ENCODE peak calls at places on chromosomes 13 and 19, in five cellular contexts. One of them, this sample, is unnamed.

GRCh38 chr19:31354316-31354715 is 5.1 kb upstream of the TSHZ3 start:
- DNase-seq in pancreas: no peak
- DNase-seq in astrocyte of the cerebellum: no peak
- DNase-seq in AG09309: no peak
- DNase-seq in RWPE1: no peak
- DNase-seq in this sample: no peak

GRCh38 chr19:11964858-11965645 is at the start of gene ZNF763:
- DNase-seq in pancreas: peak
- DNase-seq in astrocyte of the cerebellum: no peak
- DNase-seq in AG09309: no peak
- DNase-seq in RWPE1: peak
- DNase-seq in this sample: no peak

GRCh38 chr13:20594276-20594675 is 27.3 kb downstream of the IFT88 start:
- DNase-seq in pancreas: no peak
- DNase-seq in astrocyte of the cerebellum: no peak
- DNase-seq in AG09309: no peak
- DNase-seq in RWPE1: no peak
- DNase-seq in this sample: no peak

GRCh38 chr13:36850790-36851438 is 31.9 kb downstream of the RFXAP start:
- DNase-seq in pancreas: no peak
- DNase-seq in astrocyte of the cerebellum: no peak
- DNase-seq in AG09309: no peak
- DNase-seq in RWPE1: no peak
- DNase-seq in this sample: no peak

GRCh38 chr13:47004552-47004951 is 107.7 kb upstream of the HTR2A start:
- DNase-seq in pancreas: no peak
- DNase-seq in astrocyte of the cerebellum: no peak
- DNase-seq in AG09309: no peak
- DNase-seq in RWPE1: no peak
- DNase-seq in this sample: no peak

GRCh38 chr13:80469105-80469840 is 128.3 kb upstream of the SPRY2 start:
- DNase-seq in pancreas: no peak
- DNase-seq in astrocyte of the cerebellum: peak
- DNase-seq in AG09309: no peak
- DNase-seq in RWPE1: no peak
- DNase-seq in this sample: no peak

GRCh38 chr13:37602743-37603381 is 4.3 kb upstream of the POSTN start:
- DNase-seq in pancreas: no peak
- DNase-seq in astrocyte of the cerebellum: peak
- DNase-seq in AG09309: no peak
- DNase-seq in RWPE1: peak
- DNase-seq in this sample: no peak

GRCh38 chr19:13843104-13843921 is 33.6 kb upstream of the NANOS3 start:
- DNase-seq in pancreas: peak
- DNase-seq in astrocyte of the cerebellum: no peak
- DNase-seq in AG09309: no peak
- DNase-seq in RWPE1: peak
- DNase-seq in this sample: no peak

GRCh38 chr13:48514776-48515175 is 18.1 kb downstream of the RCBTB2 start:
- DNase-seq in pancreas: no peak
- DNase-seq in astrocyte of the cerebellum: no peak
- DNase-seq in AG09309: no peak
- DNase-seq in RWPE1: no peak
- DNase-seq in this sample: no peak

GRCh38 chr19:4360641-4361151 is 17.3 kb downstream of the MPND start:
- DNase-seq in pancreas: no peak
- DNase-seq in astrocyte of the cerebellum: no peak
- DNase-seq in AG09309: no peak
- DNase-seq in RWPE1: no peak
- DNase-seq in this sample: peak
- TF ChIP-seq CTCF in pancreas: no peak
- TF ChIP-seq CTCF in astrocyte of the cerebellum: no peak
- TF ChIP-seq CTCF in AG09309: no peak
- TF ChIP-seq CTCF in RWPE1: no peak
- TF ChIP-seq CTCF in this sample: no peak

DNA sequence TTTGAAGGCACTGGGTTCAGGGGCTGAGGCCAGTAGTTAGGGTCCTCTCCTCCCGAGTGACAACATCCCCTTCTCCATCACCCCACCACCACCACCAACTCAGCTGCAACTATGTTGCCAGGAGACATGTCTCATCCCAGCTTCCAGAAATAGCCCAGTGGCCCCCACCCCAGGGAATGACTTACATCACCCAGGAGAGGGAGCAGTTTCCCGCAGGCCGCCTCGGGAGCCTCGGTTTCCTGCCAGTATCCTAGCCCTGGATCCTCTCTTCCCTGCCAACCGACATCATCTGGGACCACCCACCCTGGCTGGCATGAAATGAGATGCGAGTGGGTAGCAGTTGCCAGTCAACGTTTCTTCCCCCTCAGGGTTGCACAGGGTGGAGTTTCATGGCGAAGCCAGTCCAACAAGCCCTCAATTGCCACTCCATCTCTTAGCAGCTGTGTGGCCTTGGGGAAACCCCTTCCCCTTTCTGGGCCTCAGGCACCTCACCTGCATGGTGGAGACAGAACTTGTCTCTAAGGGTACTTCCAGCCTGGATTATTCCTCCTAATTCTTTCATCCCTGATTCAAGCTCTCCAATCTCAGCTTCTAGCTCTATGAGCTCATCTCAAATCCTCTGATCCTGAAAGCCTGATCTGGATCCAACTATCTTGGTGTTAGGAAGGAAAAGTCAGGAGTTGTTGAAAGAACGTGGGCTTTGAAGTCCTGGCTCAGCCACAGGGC is 3.9 kb upstream of the GSK3A start:
- DNase-seq in pancreas: peak
- DNase-seq in astrocyte of the cerebellum: peak
- DNase-seq in AG09309: peak
- DNase-seq in RWPE1: peak
- DNase-seq in this sample: no peak
- TF ChIP-seq CTCF in pancreas: peak
- TF ChIP-seq CTCF in astrocyte of the cerebellum: peak
- TF ChIP-seq CTCF in AG09309: peak
- TF ChIP-seq CTCF in RWPE1: no peak
- TF ChIP-seq CTCF in this sample: peak

GRCh38 chr13:66222926-66223325 is 1007.2 kb downstream of the PCDH9 start:
- DNase-seq in pancreas: no peak
- DNase-seq in astrocyte of the cerebellum: no peak
- DNase-seq in AG09309: no peak
- DNase-seq in RWPE1: no peak
- DNase-seq in this sample: no peak
- TF ChIP-seq CTCF in pancreas: no peak
- TF ChIP-seq CTCF in astrocyte of the cerebellum: no peak
- TF ChIP-seq CTCF in AG09309: no peak
- TF ChIP-seq CTCF in RWPE1: no peak
- TF ChIP-seq CTCF in this sample: no peak

GRCh38 chr19:55115446-55116065 is 1.9 kb downstream of the PPP1R12C start:
- DNase-seq in pancreas: no peak
- DNase-seq in astrocyte of the cerebellum: no peak
- DNase-seq in AG09309: no peak
- DNase-seq in RWPE1: no peak
- DNase-seq in this sample: no peak

GRCh38 chr19:55114566-55115145 is 2.8 kb downstream of the PPP1R12C start:
- DNase-seq in pancreas: no peak
- DNase-seq in astrocyte of the cerebellum: no peak
- DNase-seq in AG09309: no peak
- DNase-seq in RWPE1: no peak
- DNase-seq in this sample: no peak

GRCh38 chr19:55117636-55118391 is at the start of gene PPP1R12C:
- DNase-seq in pancreas: peak
- DNase-seq in astrocyte of the cerebellum: peak
- DNase-seq in AG09309: peak
- DNase-seq in RWPE1: peak
- DNase-seq in this sample: peak

GRCh38 chr19:55117063-55117635 is 288 bp downstream of the PPP1R12C start:
- DNase-seq in pancreas: no peak
- DNase-seq in astrocyte of the cerebellum: no peak
- DNase-seq in AG09309: no peak
- DNase-seq in RWPE1: no peak
- DNase-seq in this sample: no peak

GRCh38 chr19:55116232-55117062 is 990 bp downstream of the PPP1R12C start:
- DNase-seq in pancreas: peak
- DNase-seq in astrocyte of the cerebellum: no peak
- DNase-seq in AG09309: no peak
- DNase-seq in RWPE1: peak
- DNase-seq in this sample: no peak
- TF ChIP-seq CTCF in pancreas: no peak
- TF ChIP-seq CTCF in astrocyte of the cerebellum: no peak
- TF ChIP-seq CTCF in AG09309: no peak
- TF ChIP-seq CTCF in RWPE1: no peak
- TF ChIP-seq CTCF in this sample: no peak

GRCh38 chr13:108408670-108409069 is 139.2 kb downstream of the TNFSF13B start:
- DNase-seq in pancreas: no peak
- DNase-seq in astrocyte of the cerebellum: no peak
- DNase-seq in AG09309: no peak
- DNase-seq in RWPE1: no peak
- DNase-seq in this sample: no peak
- TF ChIP-seq CTCF in pancreas: no peak
- TF ChIP-seq CTCF in astrocyte of the cerebellum: no peak
- TF ChIP-seq CTCF in AG09309: no peak
- TF ChIP-seq CTCF in RWPE1: no peak
- TF ChIP-seq CTCF in this sample: no peak

GRCh38 chr19:39837978-39838377 is 4.0 kb upstream of the DYRK1B start:
- DNase-seq in pancreas: no peak
- DNase-seq in astrocyte of the cerebellum: no peak
- DNase-seq in AG09309: no peak
- DNase-seq in RWPE1: no peak
- DNase-seq in this sample: peak

GRCh38 chr19:39840492-39840891 is 5.7 kb downstream of the FBL start:
- DNase-seq in pancreas: no peak
- DNase-seq in astrocyte of the cerebellum: no peak
- DNase-seq in AG09309: no peak
- DNase-seq in RWPE1: no peak
- DNase-seq in this sample: no peak

GRCh38 chr19:39839678-39840327 is 5.8 kb upstream of the DYRK1B start:
- DNase-seq in pancreas: no peak
- DNase-seq in astrocyte of the cerebellum: no peak
- DNase-seq in AG09309: no peak
- DNase-seq in RWPE1: no peak
- DNase-seq in this sample: no peak

GRCh38 chr19:39842693-39843435 is 3.3 kb downstream of the FBL start:
- DNase-seq in pancreas: no peak
- DNase-seq in astrocyte of the cerebellum: no peak
- DNase-seq in AG09309: no peak
- DNase-seq in RWPE1: no peak
- DNase-seq in this sample: peak

GRCh38 chr19:39841041-39841440 is 5.1 kb downstream of the FBL start:
- DNase-seq in pancreas: no peak
- DNase-seq in astrocyte of the cerebellum: no peak
- DNase-seq in AG09309: no peak
- DNase-seq in RWPE1: no peak
- DNase-seq in this sample: no peak
- TF ChIP-seq CTCF in pancreas: no peak
- TF ChIP-seq CTCF in astrocyte of the cerebellum: no peak
- TF ChIP-seq CTCF in AG09309: no peak
- TF ChIP-seq CTCF in RWPE1: no peak
- TF ChIP-seq CTCF in this sample: no peak

DNA sequence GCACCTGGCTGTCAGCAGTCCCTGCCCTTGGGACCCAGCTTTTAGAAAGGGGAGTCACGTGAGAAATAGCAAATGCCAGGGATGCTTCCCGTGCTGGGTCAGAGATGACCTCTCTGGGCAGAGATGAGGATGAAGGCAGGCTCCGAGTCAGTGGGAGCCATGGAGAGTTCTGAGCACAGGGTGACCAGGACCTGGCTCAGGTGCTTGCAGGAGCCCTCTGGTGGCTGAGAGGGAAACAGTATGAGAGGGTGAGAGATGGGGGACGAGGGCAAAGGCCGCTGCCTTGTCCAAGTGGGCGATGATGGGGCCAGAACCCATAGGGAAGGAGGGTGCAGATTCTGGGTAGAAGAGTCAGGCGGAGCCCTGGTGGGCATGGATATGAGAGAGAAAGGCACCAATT is 15.8 kb downstream of the TMED1 start:
- DNase-seq in pancreas: no peak
- DNase-seq in astrocyte of the cerebellum: no peak
- DNase-seq in AG09309: no peak
- DNase-seq in RWPE1: no peak
- DNase-seq in this sample: no peak
- TF ChIP-seq CTCF in pancreas: no peak
- TF ChIP-seq CTCF in astrocyte of the cerebellum: peak
- TF ChIP-seq CTCF in AG09309: peak
- TF ChIP-seq CTCF in RWPE1: no peak
- TF ChIP-seq CTCF in this sample: peak

DNA sequence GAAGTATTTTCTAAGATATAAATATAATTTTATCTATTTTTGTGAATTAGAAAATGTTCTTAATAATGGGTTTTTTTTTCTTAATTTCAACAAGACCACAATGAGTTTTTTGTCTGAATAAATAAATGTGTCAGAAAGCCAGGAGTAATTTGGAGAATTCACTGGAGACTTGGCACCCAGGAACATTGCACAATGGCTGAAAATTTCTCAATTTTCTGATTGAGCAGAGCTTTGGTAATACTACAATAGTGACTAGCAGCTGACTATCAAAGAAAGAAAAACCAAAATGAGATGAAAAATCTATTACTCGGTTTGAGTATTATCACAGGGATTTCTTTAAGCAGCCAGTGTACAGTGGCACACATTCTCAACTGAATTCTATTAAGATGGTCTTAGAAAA is 394.4 kb upstream of the PCDH20 start:
- DNase-seq in pancreas: no peak
- DNase-seq in astrocyte of the cerebellum: no peak
- DNase-seq in AG09309: no peak
- DNase-seq in RWPE1: no peak
- DNase-seq in this sample: no peak
- TF ChIP-seq CTCF in pancreas: no peak
- TF ChIP-seq CTCF in astrocyte of the cerebellum: no peak
- TF ChIP-seq CTCF in AG09309: no peak
- TF ChIP-seq CTCF in RWPE1: no peak
- TF ChIP-seq CTCF in this sample: no peak

This sample was measured in chondrocyte.